ENCODE peak calls at places on chromosomes 7 and 10, in nine cellular contexts. L is pulmonary artery endothelial cell; Q is activated T-helper 9 cell treated with anti-CD3 and anti-CD28 coated beads, Interleukin-2, amount 50 U/mL, for 16 hours; T is cerebellar cortex; I is NCI-H1092 treated with DMSO at 0.1 percent for 48 hours; R is aorta; F is iris pigment epithelial cell; W is hypothalamus; N is MM.1S. X is an unnamed sample.

GRCh38 chr10:78316451-78316931 is 282.8 kb downstream of the RPS24 start:
- DNase-seq in N (no peak), T (peak), I (no peak), Q (no peak), R (no peak), W (no peak), F (no peak), L (no peak), X (peak)

GRCh38 chr7:36605261-36605660 is 119.0 kb downstream of the AOAH start:
- DNase-seq in W (no peak), L (no peak), F (peak), T (peak), N (no peak), Q (no peak), R (no peak), I (no peak), X (peak)

GRCh38 chr7:44320794-44321371 is 4.5 kb downstream of the CAMK2B start:
- DNase-seq in Q (no peak), I (peak), F (no peak), T (peak), N (no peak), W (no peak), R (no peak), L (no peak), X (no peak)

GRCh38 chr7:97027427-97028234 is 3.0 kb upstream of the DLX5 start:
- DNase-seq in N (peak), R (peak), L (peak), I (peak), F (peak), Q (peak), W (peak), T (peak), X (peak)

GRCh38 chr7:44100458-44101303 is 3.5 kb upstream of the AEBP1 start:
- DNase-seq in F (peak), N (no peak), W (no peak), T (no peak), R (peak), Q (no peak), L (no peak), I (no peak), X (peak)

GRCh38 chr10:4526426-4526825 is 299.6 kb upstream of the AKR1E2 start:
- DNase-seq in F (no peak), W (no peak), Q (no peak), R (no peak), N (no peak), I (no peak), L (no peak), T (no peak), X (no peak)

GRCh38 chr7:71019703-71020102 is 112.2 kb upstream of the GALNT17 start:
- DNase-seq in I (no peak), R (peak), L (no peak), Q (no peak), T (peak), N (no peak), W (no peak), F (no peak), X (no peak)

GRCh38 chr7:44769381-44770209 is 20.9 kb downstream of the ZMIZ2 start:
- DNase-seq in R (no peak), I (no peak), T (peak), L (no peak), F (peak), Q (no peak), W (no peak), N (peak), X (peak)

GRCh38 chr10:112143420-112143819 is 40.1 kb downstream of the GPAM start:
- DNase-seq in Q (no peak), F (no peak), I (no peak), T (no peak), R (no peak), L (no peak), W (no peak), N (no peak), X (no peak)

GRCh38 chr7:64667311-64667710 is 1.4 kb downstream of the ZNF107 start:
- DNase-seq in W (no peak), N (no peak), L (no peak), F (no peak), I (no peak), Q (no peak), T (peak), R (no peak), X (no peak)

GRCh38 chr10:100917071-100917470 is 4.3 kb downstream of the SLF2 start:
- DNase-seq in Q (no peak), I (no peak), N (no peak), W (no peak), T (no peak), F (no peak), R (no peak), L (no peak), X (no peak)

GRCh38 chr7:69864283-69864682 is 266.0 kb downstream of the AUTS2 start:
- DNase-seq in N (no peak), I (peak), Q (no peak), T (no peak), L (no peak), R (no peak), F (no peak), W (no peak), X (no peak)

GRCh38 chr7:2709553-2710165 is 21.7 kb downstream of the AMZ1 start:
- DNase-seq in T (peak), Q (peak), W (peak), N (peak), R (peak), I (peak), L (no peak), F (no peak), X (no peak)

GRCh38 chr10:21475393-21475792 is 50.1 kb downstream of the SKIDA1 start:
- DNase-seq in L (no peak), Q (no peak), T (no peak), R (no peak), W (no peak), N (no peak), I (no peak), F (no peak), X (no peak)

GRCh38 chr10:51162002-51162401 is 87.7 kb downstream of the PRKG1 start:
- DNase-seq in W (no peak), Q (no peak), R (peak), L (no peak), F (peak), N (no peak), T (no peak), I (no peak), X (no peak)

GRCh38 chr10:6242089-6242488 is 39.4 kb downstream of the PFKFB3 start:
- DNase-seq in R (no peak), N (no peak), L (no peak), I (no peak), F (no peak), Q (no peak), T (no peak), W (no peak), X (no peak)

GRCh38 chr10:13820119-13820518 is 233.4 kb downstream of the PRPF18 start:
- DNase-seq in W (no peak), R (no peak), Q (no peak), L (no peak), T (no peak), I (no peak), F (no peak), N (no peak), X (no peak)

GRCh38 chr7:32062150-32062549 is 8.1 kb downstream of the PDE1C start:
- DNase-seq in L (no peak), N (no peak), F (peak), T (peak), Q (no peak), W (peak), I (no peak), R (peak), X (peak)

GRCh38 chr7:46566375-46566774 is 645.3 kb upstream of the IGFBP3 start:
- DNase-seq in L (no peak), N (no peak), F (no peak), Q (no peak), T (no peak), R (no peak), W (no peak), I (no peak), X (no peak)

GRCh38 chr7:2732959-2733584 is 45.1 kb downstream of the AMZ1 start:
- DNase-seq in N (no peak), Q (no peak), R (peak), I (no peak), T (peak), L (peak), F (peak), W (no peak), X (peak)

GRCh38 chr7:12765431-12766100 is 78.1 kb downstream of the ARL4A start:
- DNase-seq in N (no peak), L (no peak), I (no peak), F (no peak), W (no peak), R (no peak), T (no peak), Q (no peak), X (peak)

GRCh38 chr10:12502526-12503274 is 153.4 kb downstream of the CAMK1D start:
- DNase-seq in L (no peak), F (no peak), W (no peak), T (no peak), N (no peak), R (no peak), I (no peak), Q (no peak), X (no peak)

GRCh38 chr10:24463683-24464426 is 254.9 kb downstream of the KIAA1217 start:
- DNase-seq in L (peak), F (peak), R (no peak), N (peak), T (no peak), W (no peak), I (no peak), Q (no peak), X (no peak)

GRCh38 chr7:77467453-77467852 is 51.3 kb upstream of the GSAP start:
- DNase-seq in N (no peak), I (no peak), L (no peak), Q (no peak), F (peak), W (no peak), R (peak), T (no peak), X (peak)

GRCh38 chr10:86668297-86669165 is at the start of gene LDB3:
- DNase-seq in I (peak), L (no peak), T (no peak), F (peak), Q (no peak), R (peak), W (peak), N (no peak), X (peak)

GRCh38 chr10:127405221-127405620 is 143.9 kb upstream of the NPS start:
- DNase-seq in R (no peak), L (peak), T (no peak), W (no peak), N (no peak), Q (no peak), I (no peak), F (peak), X (no peak)

GRCh38 chr7:40329601-40330153 is 194.9 kb downstream of the SUGCT start:
- DNase-seq in I (peak), T (peak), F (peak), R (no peak), N (peak), L (peak), Q (no peak), W (no peak), X (peak)

GRCh38 chr10:125024496-125025234 is 82.7 kb downstream of the ZRANB1 start:
- DNase-seq in Q (no peak), I (peak), W (no peak), N (no peak), T (no peak), R (peak), F (no peak), L (no peak), X (no peak)

GRCh38 chr7:55177589-55178261 is 158.9 kb downstream of the EGFR start:
- DNase-seq in F (peak), N (no peak), Q (no peak), L (no peak), R (no peak), T (no peak), W (peak), I (no peak), X (no peak)

GRCh38 chr7:80392229-80393169 is 119.4 kb downstream of the GNAT3 start:
- DNase-seq in T (peak), Q (no peak), R (no peak), L (no peak), N (peak), W (no peak), I (peak), F (peak), X (peak)

GRCh38 chr10:63554666-63555065 is 33.5 kb downstream of the REEP3 start:
- DNase-seq in L (no peak), T (no peak), F (peak), R (peak), W (no peak), Q (no peak), I (no peak), N (peak), X (peak)

GRCh38 chr10:12729885-12730284 is 271.6 kb downstream of the CCDC3 start:
- DNase-seq in I (no peak), N (no peak), R (no peak), F (no peak), Q (no peak), W (no peak), L (no peak), T (no peak), X (no peak)

GRCh38 chr7:2383543-2384274 is 19.7 kb upstream of the CHST12 start:
- DNase-seq in W (no peak), L (no peak), I (no peak), R (no peak), Q (no peak), F (no peak), N (no peak), T (no peak), X (no peak)

X was measured in LHCN-M2.